ENCODE peak calls at places on chromosomes 13 and 19, in six cellular contexts. K, U, C, H, G and L are unnamed samples.

GRCh38 chr13:75505966-75506365 is 24.0 kb upstream of the TBC1D4 start:
- DNase-seq in U (no peak), K (no peak), H (peak), G (no peak), C (no peak), L (no peak)

GRCh38 chr19:571127-571974 is 1.0 kb upstream of the BSG start:
- DNase-seq in H (peak), U (no peak), K (peak), G (peak), C (peak), L (no peak)

GRCh38 chr13:25494708-25495411 is 123.1 kb downstream of the ATP8A2 start:
- DNase-seq in C (no peak), U (no peak), K (no peak), G (no peak), H (no peak), L (no peak)

GRCh38 chr13:59996461-59996860 is 167.3 kb downstream of the DIAPH3 start:
- DNase-seq in U (no peak), K (no peak), G (no peak), C (no peak), H (no peak), L (no peak)

GRCh38 chr19:57830071-57830602 is at the start of gene ZNF587B:
- DNase-seq in C (peak), K (peak), U (no peak), H (peak), G (no peak), L (no peak)

GRCh38 chr19:49119411-49120324 is at the start of gene PPFIA3:
- DNase-seq in H (peak), C (no peak), G (no peak), K (peak), U (no peak), L (no peak)

GRCh38 chr19:4120531-4120930 is 3.4 kb downstream of the MAP2K2 start:
- DNase-seq in C (no peak), H (no peak), G (no peak), U (no peak), K (no peak), L (no peak)

GRCh38 chr13:109383683-109384082 is 402.7 kb downstream of the IRS2 start:
- DNase-seq in H (no peak), K (no peak), C (no peak), U (no peak), G (no peak), L (no peak)

GRCh38 chr13:39956036-39956435 is 300.6 kb downstream of the COG6 start:
- DNase-seq in H (no peak), K (no peak), C (no peak), G (peak), U (no peak), L (no peak)

GRCh38 chr19:31283701-31284100 is 65.5 kb downstream of the TSHZ3 start:
- DNase-seq in U (no peak), G (no peak), C (no peak), K (no peak), H (no peak), L (no peak)

GRCh38 chr13:101382086-101382485 is 34.2 kb downstream of the NALCN start:
- DNase-seq in H (no peak), C (no peak), K (no peak), U (no peak), G (no peak), L (no peak)

GRCh38 chr19:15576526-15577156 is 38.4 kb upstream of the CYP4F8 start:
- DNase-seq in U (no peak), H (no peak), K (no peak), C (no peak), G (no peak), L (no peak)

GRCh38 chr19:33191501-33191900 is 2.6 kb upstream of the LRP3 start:
- DNase-seq in G (no peak), K (no peak), U (no peak), H (no peak), C (no peak), L (no peak)

GRCh38 chr13:48491423-48492122 is 41.3 kb downstream of the RCBTB2 start:
- DNase-seq in C (no peak), H (no peak), U (no peak), G (no peak), K (no peak), L (no peak)

GRCh38 chr13:30004204-30004603 is 153.8 kb upstream of the UBL3 start:
- DNase-seq in H (no peak), U (no peak), K (no peak), G (no peak), C (no peak), L (no peak)

GRCh38 chr19:58466089-58466759 is 656 bp upstream of the ZNF324 start:
- DNase-seq in K (no peak), U (no peak), H (no peak), G (no peak), C (no peak), L (no peak)

GRCh38 chr19:41701401-41702075 is 6.9 kb upstream of the CEACAM5 start:
- DNase-seq in C (no peak), U (no peak), H (peak), G (no peak), K (no peak), L (no peak)

GRCh38 chr13:109105899-109106298 is 476.5 kb downstream of the MYO16 start:
- DNase-seq in C (no peak), H (no peak), U (no peak), G (no peak), K (no peak), L (no peak)

GRCh38 chr13:97211986-97212385 is 10.1 kb upstream of the MBNL2 start:
- DNase-seq in H (no peak), G (no peak), K (no peak), U (no peak), C (no peak), L (no peak)

GRCh38 chr19:2762783-2763496 is 20.1 kb downstream of the SGTA start:
- DNase-seq in H (no peak), C (no peak), K (no peak), U (no peak), G (no peak), L (no peak)

GRCh38 chr13:35704331-35704730 is 227.8 kb upstream of the MAB21L1 start:
- DNase-seq in C (no peak), G (no peak), H (no peak), K (no peak), U (no peak), L (no peak)

GRCh38 chr13:35789335-35790166 is 313.1 kb upstream of the MAB21L1 start:
- DNase-seq in C (peak), G (no peak), U (no peak), H (no peak), K (no peak), L (no peak)

GRCh38 chr19:2488405-2488941 is 12.5 kb downstream of the GADD45B start:
- DNase-seq in H (peak), C (no peak), K (no peak), U (no peak), G (no peak), L (no peak)

GRCh38 chr19:3403489-3404323 is 37.3 kb downstream of the NFIC start:
- DNase-seq in G (no peak), K (no peak), C (peak), H (no peak), U (no peak), L (no peak)

GRCh38 chr13:37966266-37966665 is 96.7 kb upstream of the TRPC4 start:
- DNase-seq in H (no peak), G (no peak), C (no peak), U (no peak), K (no peak), L (no peak)

GRCh38 chr19:18165794-18166544 is 7.6 kb upstream of the IFI30 start:
- DNase-seq in G (no peak), C (no peak), K (no peak), H (no peak), U (no peak), L (no peak)

GRCh38 chr19:28614634-28615545 is 598.1 kb downstream of the UQCRFS1 start:
- DNase-seq in U (no peak), K (no peak), H (no peak), G (no peak), C (no peak), L (no peak)

GRCh38 chr13:24271611-24272451 is 37.5 kb upstream of the C1QTNF9 start:
- DNase-seq in K (no peak), U (no peak), H (no peak), C (peak), G (peak), L (peak)

GRCh38 chr19:49057636-49058234 is at the start of gene CGB7:
- DNase-seq in H (peak), U (no peak), K (peak), C (peak), G (no peak), L (no peak)

GRCh38 chr13:109606404-109607028 is 179.9 kb downstream of the IRS2 start:
- DNase-seq in U (no peak), K (no peak), C (no peak), G (no peak), H (no peak), L (no peak)

GRCh38 chr13:71852082-71852481 is 14.9 kb downstream of the DACH1 start:
- DNase-seq in G (no peak), H (no peak), U (no peak), C (no peak), K (no peak), L (no peak)
- TF ChIP-seq TAF1 in G (no peak), H (no peak), U (no peak), C (no peak), K (no peak), L (no peak)

GRCh38 chr19:45515807-45516401 is 8.6 kb downstream of the VASP start:
- DNase-seq in U (no peak), G (no peak), K (no peak), H (peak), C (no peak), L (no peak)
- TF ChIP-seq POLR2A in U (no peak), G (no peak), K (no peak), H (no peak), C (no peak), L (peak)

GRCh38 chr13:45340422-45341033 is 455 bp downstream of the TPT1 start:
- DNase-seq in C (peak), U (peak), K (peak), H (peak), G (no peak), L (peak)
- TF ChIP-seq POLR2AphosphoS5 in C (no peak), U (no peak), K (peak), H (no peak), G (peak), L (no peak)

DNA sequence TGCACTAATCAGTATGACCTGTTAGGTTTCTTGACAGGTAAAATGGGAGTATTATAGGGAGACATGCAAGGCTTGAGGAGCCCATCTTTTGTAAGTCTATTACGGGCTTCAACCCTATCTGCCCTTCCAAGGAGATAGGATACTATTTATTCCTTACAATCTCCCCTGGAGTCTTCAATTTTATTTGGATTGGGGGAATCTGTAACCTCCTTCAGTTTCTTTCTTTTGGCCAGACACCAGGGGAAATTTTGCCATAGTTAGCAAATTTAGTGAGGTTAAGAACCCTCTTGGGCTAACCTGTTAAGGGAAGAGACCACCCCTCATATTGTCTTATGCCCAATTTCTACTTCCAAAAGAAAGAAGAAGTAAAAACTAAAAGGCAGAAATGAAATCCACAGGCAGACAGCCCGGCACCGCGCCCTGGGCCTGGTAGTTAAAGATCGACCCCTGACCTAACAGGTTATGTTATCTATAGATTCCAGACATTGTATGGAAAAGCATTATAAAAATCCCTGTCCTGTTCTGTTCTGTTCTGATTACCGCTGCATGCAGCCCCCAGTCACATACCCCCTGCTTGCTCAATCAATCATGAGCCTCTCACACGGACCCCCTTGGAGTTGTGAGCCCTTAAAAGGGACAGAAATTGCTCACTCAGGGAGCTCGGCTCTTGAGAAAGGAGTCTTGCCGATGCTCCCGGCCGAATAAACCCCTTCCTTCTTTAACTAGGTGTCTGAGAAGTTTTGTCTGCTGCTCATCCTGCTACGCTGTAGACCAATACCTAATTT is 39.6 kb upstream of the CD177 start:
- DNase-seq in U (no peak), C (no peak), G (no peak), H (no peak), K (no peak), L (no peak)
- TF ChIP-seq TAF1 in U (no peak), C (no peak), G (no peak), H (no peak), K (no peak), L (no peak)

DNA sequence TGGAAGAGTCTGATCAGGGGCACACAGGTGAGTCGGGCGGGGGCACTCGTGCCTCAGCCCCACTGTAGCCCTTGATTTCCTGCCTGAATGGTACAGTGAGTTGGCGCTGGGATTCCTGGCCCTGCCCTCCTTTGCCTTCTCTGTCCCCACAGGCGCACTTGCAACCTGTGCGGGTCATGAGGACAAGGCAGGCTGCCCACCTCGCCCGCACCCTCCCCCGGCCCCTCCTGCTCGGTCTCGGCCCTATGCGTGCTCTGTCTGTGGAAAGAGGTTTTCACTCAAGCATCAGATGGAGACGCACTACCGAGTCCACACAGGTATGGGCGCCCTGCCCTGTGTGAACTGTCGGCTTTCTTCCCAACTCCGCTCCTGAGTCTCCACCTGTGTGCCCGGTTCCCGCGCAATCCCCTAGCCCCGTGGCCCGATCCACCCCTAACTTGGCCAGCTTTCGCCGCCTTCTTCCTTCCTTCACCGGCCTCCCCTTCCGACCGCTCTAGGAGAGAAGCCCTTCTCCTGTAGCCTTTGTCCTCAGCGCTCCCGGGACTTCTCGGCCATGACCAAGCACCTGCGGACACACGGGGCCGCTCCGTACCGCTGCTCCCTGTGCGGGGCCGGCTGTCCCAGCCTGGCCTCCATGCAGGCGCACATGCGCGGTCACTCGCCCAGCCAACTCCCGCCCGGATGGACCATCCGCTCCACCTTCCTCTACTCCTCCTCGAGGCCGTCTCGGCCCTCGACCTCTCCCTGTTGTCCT is 1.6 kb upstream of the KMT2B start:
- DNase-seq in H (peak), K (peak), C (peak), U (no peak), G (no peak), L (no peak)
- TF ChIP-seq POLR2A in H (no peak), K (no peak), C (no peak), U (no peak), G (no peak), L (peak)

GRCh38 chr19:10333758-10334339 is 520 bp upstream of the RAVER1 start:
- DNase-seq in C (no peak), G (no peak), H (no peak), U (no peak), K (peak), L (no peak)

GRCh38 chr19:10335149-10336053 is 2.1 kb upstream of the RAVER1 start:
- DNase-seq in H (no peak), K (peak), G (no peak), C (no peak), U (no peak), L (peak)

GRCh38 chr19:10332965-10333757 is at the start of gene RAVER1:
- DNase-seq in C (peak), G (peak), U (peak), H (peak), K (peak), L (peak)

GRCh38 chr19:10332158-10332964 is 968 bp downstream of the RAVER1 start:
- DNase-seq in C (peak), H (no peak), U (no peak), G (no peak), K (no peak), L (peak)

GRCh38 chr19:10334340-10335148 is 1.2 kb upstream of the RAVER1 start:
- DNase-seq in H (peak), C (peak), G (no peak), U (no peak), K (peak), L (peak)
- TF ChIP-seq POLR2AphosphoS5 in H (peak), C (peak), G (no peak), U (no peak), K (no peak), L (no peak)

DNA sequence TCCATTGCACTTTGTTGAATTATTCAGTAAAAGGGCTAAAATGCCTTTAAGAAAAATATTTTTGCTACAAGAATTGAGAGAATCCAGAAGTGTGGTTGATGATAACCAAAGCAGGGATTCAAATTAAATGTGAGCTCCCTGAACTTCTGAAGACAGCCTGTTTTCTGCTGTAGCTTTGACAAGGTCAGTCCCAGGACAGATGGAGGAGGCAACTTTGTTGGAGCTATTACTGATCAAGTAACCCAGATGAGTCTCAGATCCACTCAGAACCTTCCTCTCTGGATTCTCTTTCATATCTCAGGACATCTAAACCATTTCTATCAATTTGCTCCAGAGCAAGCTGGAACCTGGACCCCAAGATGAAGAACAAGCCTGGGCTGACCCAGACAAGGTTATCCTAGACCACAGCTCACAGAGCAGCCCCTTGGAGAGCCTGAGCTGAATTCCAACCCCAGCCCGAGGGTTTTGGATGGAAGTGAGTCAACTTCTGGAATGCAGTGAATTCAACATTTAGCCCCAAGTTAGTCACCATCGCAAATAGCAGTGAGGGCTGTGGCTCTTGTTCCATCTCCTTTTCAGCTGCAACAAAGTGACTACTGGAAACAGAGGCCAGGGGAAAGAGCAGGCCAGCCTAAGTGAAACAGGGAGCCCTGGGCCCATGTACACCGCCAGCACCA is 137.8 kb upstream of the TSC22D1 start:
- DNase-seq in H (no peak), K (no peak), U (no peak), C (peak), G (no peak), L (no peak)
- TF ChIP-seq TAF1 in H (no peak), K (no peak), U (no peak), C (no peak), G (no peak), L (no peak)